ENCODE peak calls at places on chromosome 14, in seven cellular contexts. One of them, this sample, is unnamed. For H3K4me1 and H3K36me3, the result is how much of the 10 kb centered on the place peaks cover.

GRCh38 chr14:104375551-104376201 is 203.9 kb upstream of the C14orf180 start:
- DNase-seq in GM23338: no peak
- DNase-seq in NT2/D1: no peak
- DNase-seq in neural progenitor cell: no peak
- DNase-seq in IMR-90: no peak
- DNase-seq in fibroblast of lung: no peak
- DNase-seq in effector memory CD4-positive, alpha-beta T cell: no peak
- DNase-seq in this sample: no peak

GRCh38 chr14:71142375-71143038 is 235.2 kb downstream of the PCNX1 start:
- DNase-seq in GM23338: no peak
- DNase-seq in NT2/D1: no peak
- DNase-seq in neural progenitor cell: no peak
- DNase-seq in IMR-90: peak
- DNase-seq in fibroblast of lung: peak
- DNase-seq in effector memory CD4-positive, alpha-beta T cell: no peak
- DNase-seq in this sample: no peak

GRCh38 chr14:72000907-72001306 is 68.7 kb downstream of the RGS6 start:
- DNase-seq in GM23338: no peak
- DNase-seq in NT2/D1: no peak
- DNase-seq in neural progenitor cell: no peak
- DNase-seq in IMR-90: no peak
- DNase-seq in fibroblast of lung: no peak
- DNase-seq in effector memory CD4-positive, alpha-beta T cell: no peak
- DNase-seq in this sample: no peak

GRCh38 chr14:65961004-65961403 is 525.2 kb upstream of the CCDC196 start:
- DNase-seq in GM23338: peak
- DNase-seq in NT2/D1: peak
- DNase-seq in neural progenitor cell: peak
- DNase-seq in IMR-90: peak
- DNase-seq in fibroblast of lung: peak
- DNase-seq in effector memory CD4-positive, alpha-beta T cell: peak
- DNase-seq in this sample: peak

GRCh38 chr14:63854330-63854729 is 1.5 kb downstream of the SYNE2 start:
- DNase-seq in GM23338: no peak
- DNase-seq in NT2/D1: no peak
- DNase-seq in neural progenitor cell: peak
- DNase-seq in IMR-90: no peak
- DNase-seq in fibroblast of lung: no peak
- DNase-seq in effector memory CD4-positive, alpha-beta T cell: no peak
- DNase-seq in this sample: peak

GRCh38 chr14:29846339-29847129 is 81.1 kb downstream of the PRKD1 start:
- DNase-seq in GM23338: no peak
- DNase-seq in NT2/D1: no peak
- DNase-seq in neural progenitor cell: no peak
- DNase-seq in IMR-90: peak
- DNase-seq in fibroblast of lung: no peak
- DNase-seq in effector memory CD4-positive, alpha-beta T cell: no peak
- DNase-seq in this sample: no peak

GRCh38 chr14:88044129-88044727 is 39.3 kb downstream of the GPR65 start:
- DNase-seq in GM23338: no peak
- DNase-seq in NT2/D1: no peak
- DNase-seq in neural progenitor cell: no peak
- DNase-seq in IMR-90: no peak
- DNase-seq in fibroblast of lung: no peak
- DNase-seq in effector memory CD4-positive, alpha-beta T cell: no peak
- DNase-seq in this sample: no peak

GRCh38 chr14:84095796-84096195 is 1434.1 kb upstream of the FLRT2 start:
- DNase-seq in GM23338: no peak
- DNase-seq in NT2/D1: no peak
- DNase-seq in neural progenitor cell: no peak
- DNase-seq in IMR-90: no peak
- DNase-seq in fibroblast of lung: no peak
- DNase-seq in effector memory CD4-positive, alpha-beta T cell: no peak
- DNase-seq in this sample: no peak

DNA sequence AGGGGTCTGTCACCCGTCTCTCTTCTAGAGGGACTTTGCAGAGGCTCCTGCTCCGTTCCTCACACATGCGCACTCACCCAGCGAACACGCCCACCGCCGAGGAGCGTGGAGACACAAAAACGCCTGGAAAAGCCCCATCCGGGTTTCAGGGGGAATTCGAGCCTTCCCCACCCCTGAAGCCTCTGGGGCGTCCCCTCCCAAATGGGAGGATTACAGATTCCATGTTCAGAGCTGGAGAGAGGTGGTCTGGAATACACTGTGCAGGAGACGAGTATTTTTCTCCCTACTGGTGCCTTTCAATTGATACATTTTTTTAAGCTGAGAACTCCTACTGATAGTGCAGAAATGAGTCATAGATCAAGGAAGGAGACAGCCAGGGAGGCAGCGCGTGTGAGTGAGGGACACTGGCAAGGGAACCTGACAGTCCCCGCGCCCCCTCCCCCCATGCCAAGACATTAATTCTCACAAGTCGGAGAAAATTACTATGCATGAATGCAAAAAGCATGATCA is 37.0 kb downstream of the BCL11B start:
- DNase-seq in GM23338: peak
- DNase-seq in NT2/D1: no peak
- DNase-seq in neural progenitor cell: peak
- DNase-seq in IMR-90: no peak
- DNase-seq in fibroblast of lung: no peak
- DNase-seq in effector memory CD4-positive, alpha-beta T cell: peak
- DNase-seq in this sample: no peak
- H3K4me1 ChIP-seq in GM23338: half or more
- H3K4me1 ChIP-seq in NT2/D1: under half
- H3K4me1 ChIP-seq in neural progenitor cell: under half
- H3K4me1 ChIP-seq in IMR-90: under half
- H3K4me1 ChIP-seq in fibroblast of lung: under half
- H3K4me1 ChIP-seq in effector memory CD4-positive, alpha-beta T cell: half or more
- H3K4me1 ChIP-seq in this sample: under half

GRCh38 chr14:50791201-50791600 is 39.8 kb downstream of the NIN start:
- DNase-seq in GM23338: no peak
- DNase-seq in NT2/D1: no peak
- DNase-seq in neural progenitor cell: no peak
- DNase-seq in IMR-90: no peak
- DNase-seq in fibroblast of lung: no peak
- DNase-seq in effector memory CD4-positive, alpha-beta T cell: no peak
- DNase-seq in this sample: no peak

GRCh38 chr14:50790568-50790967 is 40.4 kb downstream of the NIN start:
- DNase-seq in GM23338: no peak
- DNase-seq in NT2/D1: no peak
- DNase-seq in neural progenitor cell: no peak
- DNase-seq in IMR-90: peak
- DNase-seq in fibroblast of lung: no peak
- DNase-seq in effector memory CD4-positive, alpha-beta T cell: no peak
- DNase-seq in this sample: no peak

GRCh38 chr14:50792634-50793068 is 38.3 kb downstream of the NIN start:
- DNase-seq in GM23338: no peak
- DNase-seq in NT2/D1: no peak
- DNase-seq in neural progenitor cell: no peak
- DNase-seq in IMR-90: no peak
- DNase-seq in fibroblast of lung: no peak
- DNase-seq in effector memory CD4-positive, alpha-beta T cell: no peak
- DNase-seq in this sample: no peak

GRCh38 chr14:50794063-50794645 is 36.8 kb downstream of the NIN start:
- DNase-seq in GM23338: no peak
- DNase-seq in NT2/D1: no peak
- DNase-seq in neural progenitor cell: no peak
- DNase-seq in IMR-90: no peak
- DNase-seq in fibroblast of lung: no peak
- DNase-seq in effector memory CD4-positive, alpha-beta T cell: no peak
- DNase-seq in this sample: no peak

DNA sequence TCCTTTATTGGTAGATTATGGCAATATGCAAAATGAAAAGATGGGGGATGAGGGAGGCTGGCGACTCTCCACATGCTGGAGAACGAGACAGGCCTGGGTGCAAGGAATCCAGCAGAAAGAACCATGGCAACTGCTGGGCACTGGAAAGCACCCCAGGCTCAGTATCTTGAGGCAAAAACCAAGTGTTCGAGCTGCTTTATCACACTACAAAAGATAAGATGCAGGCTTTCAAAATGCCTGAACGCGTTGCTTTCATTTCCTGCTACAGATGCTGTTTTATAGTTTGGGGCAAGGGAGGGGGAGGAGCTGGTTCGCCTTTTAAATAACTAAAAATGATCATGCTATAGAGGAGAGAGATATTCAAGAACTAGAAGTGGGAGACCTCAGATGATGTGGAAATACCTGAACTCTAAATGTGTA is 38.9 kb downstream of the NIN start:
- DNase-seq in GM23338: no peak
- DNase-seq in NT2/D1: no peak
- DNase-seq in neural progenitor cell: no peak
- DNase-seq in IMR-90: no peak
- DNase-seq in fibroblast of lung: no peak
- DNase-seq in effector memory CD4-positive, alpha-beta T cell: no peak
- DNase-seq in this sample: no peak
- H3K4me3 ChIP-seq in GM23338: no peak
- H3K4me3 ChIP-seq in NT2/D1: no peak
- H3K4me3 ChIP-seq in neural progenitor cell: no peak
- H3K4me3 ChIP-seq in IMR-90: no peak
- H3K4me3 ChIP-seq in fibroblast of lung: no peak
- H3K4me3 ChIP-seq in effector memory CD4-positive, alpha-beta T cell: peak
- H3K4me3 ChIP-seq in this sample: no peak

GRCh38 chr14:103343905-103344797 is 10.1 kb downstream of the EIF5 start:
- DNase-seq in GM23338: no peak
- DNase-seq in NT2/D1: no peak
- DNase-seq in neural progenitor cell: no peak
- DNase-seq in IMR-90: no peak
- DNase-seq in fibroblast of lung: no peak
- DNase-seq in effector memory CD4-positive, alpha-beta T cell: no peak
- DNase-seq in this sample: no peak

GRCh38 chr14:103340480-103341212 is 6.6 kb downstream of the EIF5 start:
- DNase-seq in GM23338: no peak
- DNase-seq in NT2/D1: no peak
- DNase-seq in neural progenitor cell: no peak
- DNase-seq in IMR-90: no peak
- DNase-seq in fibroblast of lung: no peak
- DNase-seq in effector memory CD4-positive, alpha-beta T cell: no peak
- DNase-seq in this sample: no peak

GRCh38 chr14:103343164-103343879 is 9.3 kb downstream of the EIF5 start:
- DNase-seq in GM23338: no peak
- DNase-seq in NT2/D1: no peak
- DNase-seq in neural progenitor cell: no peak
- DNase-seq in IMR-90: no peak
- DNase-seq in fibroblast of lung: no peak
- DNase-seq in effector memory CD4-positive, alpha-beta T cell: no peak
- DNase-seq in this sample: no peak

GRCh38 chr14:103339561-103339960 is 5.5 kb downstream of the EIF5 start:
- DNase-seq in GM23338: no peak
- DNase-seq in NT2/D1: no peak
- DNase-seq in neural progenitor cell: no peak
- DNase-seq in IMR-90: no peak
- DNase-seq in fibroblast of lung: no peak
- DNase-seq in effector memory CD4-positive, alpha-beta T cell: no peak
- DNase-seq in this sample: no peak

DNA sequence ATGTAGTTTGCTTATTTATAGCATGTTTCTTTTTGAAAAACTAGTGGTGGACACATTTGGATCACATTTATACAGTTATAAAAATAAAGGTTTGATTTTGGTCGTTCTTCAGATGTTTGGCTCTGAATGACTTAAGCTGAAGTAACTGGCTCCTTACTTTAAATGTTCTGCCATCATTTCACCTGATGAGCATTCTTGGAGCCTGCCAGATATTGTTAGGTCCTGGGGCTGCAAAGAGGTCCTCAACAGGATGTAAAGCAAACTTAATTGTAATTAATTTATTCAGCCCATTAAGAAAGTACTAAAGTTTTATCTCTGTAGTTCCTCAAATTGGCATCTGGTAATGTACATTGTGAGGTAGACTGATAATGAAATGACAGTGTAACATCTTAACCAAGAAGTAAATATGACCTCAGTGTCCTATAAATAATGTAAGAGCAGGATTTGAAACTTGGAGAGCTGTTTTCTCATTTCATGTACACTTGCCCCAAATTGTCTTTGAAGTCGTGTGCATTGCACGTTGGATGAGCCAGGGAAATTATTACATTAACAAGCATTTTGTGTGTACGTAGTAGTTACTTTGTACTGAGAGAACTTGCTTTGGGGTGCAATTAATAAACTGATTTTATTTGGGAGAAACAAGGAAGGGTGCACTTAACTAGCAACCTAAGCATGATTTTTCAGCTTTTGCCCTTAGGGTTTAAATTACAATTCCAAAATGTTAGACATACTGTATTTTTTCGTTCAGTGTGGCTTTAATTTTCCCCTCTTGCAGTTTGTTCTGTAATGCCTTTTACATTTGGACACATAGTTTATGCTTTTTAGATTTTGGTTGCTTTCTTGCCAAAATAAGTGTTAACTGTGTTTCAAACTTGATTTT is 7.5 kb downstream of the EIF5 start:
- DNase-seq in GM23338: no peak
- DNase-seq in NT2/D1: no peak
- DNase-seq in neural progenitor cell: no peak
- DNase-seq in IMR-90: no peak
- DNase-seq in fibroblast of lung: no peak
- DNase-seq in effector memory CD4-positive, alpha-beta T cell: no peak
- DNase-seq in this sample: no peak
- H3K36me3 ChIP-seq in GM23338: half or more
- H3K36me3 ChIP-seq in NT2/D1: half or more
- H3K36me3 ChIP-seq in neural progenitor cell: half or more
- H3K36me3 ChIP-seq in IMR-90: half or more
- H3K36me3 ChIP-seq in fibroblast of lung: under half
- H3K36me3 ChIP-seq in effector memory CD4-positive, alpha-beta T cell: half or more
- H3K36me3 ChIP-seq in this sample: half or more

GRCh38 chr14:85534435-85534834 is 4.5 kb downstream of the FLRT2 start:
- DNase-seq in GM23338: peak
- DNase-seq in NT2/D1: no peak
- DNase-seq in neural progenitor cell: peak
- DNase-seq in IMR-90: peak
- DNase-seq in fibroblast of lung: peak
- DNase-seq in effector memory CD4-positive, alpha-beta T cell: no peak
- DNase-seq in this sample: peak

GRCh38 chr14:85531594-85532391 is 1.8 kb downstream of the FLRT2 start:
- DNase-seq in GM23338: peak
- DNase-seq in NT2/D1: no peak
- DNase-seq in neural progenitor cell: peak
- DNase-seq in IMR-90: peak
- DNase-seq in fibroblast of lung: peak
- DNase-seq in effector memory CD4-positive, alpha-beta T cell: no peak
- DNase-seq in this sample: peak

GRCh38 chr14:85533821-85534271 is 3.9 kb downstream of the FLRT2 start:
- DNase-seq in GM23338: peak
- DNase-seq in NT2/D1: no peak
- DNase-seq in neural progenitor cell: no peak
- DNase-seq in IMR-90: peak
- DNase-seq in fibroblast of lung: peak
- DNase-seq in effector memory CD4-positive, alpha-beta T cell: no peak
- DNase-seq in this sample: no peak

GRCh38 chr14:85532570-85532969 is 2.6 kb downstream of the FLRT2 start:
- DNase-seq in GM23338: no peak
- DNase-seq in NT2/D1: no peak
- DNase-seq in neural progenitor cell: no peak
- DNase-seq in IMR-90: no peak
- DNase-seq in fibroblast of lung: no peak
- DNase-seq in effector memory CD4-positive, alpha-beta T cell: no peak
- DNase-seq in this sample: no peak

GRCh38 chr14:85532981-85533820 is 3.3 kb downstream of the FLRT2 start:
- DNase-seq in GM23338: peak
- DNase-seq in NT2/D1: no peak
- DNase-seq in neural progenitor cell: peak
- DNase-seq in IMR-90: peak
- DNase-seq in fibroblast of lung: peak
- DNase-seq in effector memory CD4-positive, alpha-beta T cell: no peak
- DNase-seq in this sample: peak
- H3K4me1 ChIP-seq in GM23338: half or more
- H3K4me1 ChIP-seq in NT2/D1: under half
- H3K4me1 ChIP-seq in neural progenitor cell: under half
- H3K4me1 ChIP-seq in IMR-90: under half
- H3K4me1 ChIP-seq in fibroblast of lung: under half
- H3K4me1 ChIP-seq in effector memory CD4-positive, alpha-beta T cell: under half
- H3K4me1 ChIP-seq in this sample: under half